ENCODE peak calls at places on chromosomes 6 and 20, in six cellular contexts. One of them, this sample, is unnamed.

GRCh38 chr6:138645976-138646640 is 127.5 kb upstream of the CCDC28A start:
- DNase-seq in A549: no peak
- DNase-seq in K562: no peak
- DNase-seq in GM12878: no peak
- DNase-seq in endothelial cell of umbilical vein: no peak
- DNase-seq in HepG2: no peak
- DNase-seq in this sample: peak

GRCh38 chr6:44001318-44001868 is 125.9 kb downstream of the MRPL14 start:
- DNase-seq in A549: peak
- DNase-seq in K562: peak
- DNase-seq in GM12878: peak
- DNase-seq in endothelial cell of umbilical vein: peak
- DNase-seq in HepG2: peak
- DNase-seq in this sample: peak

GRCh38 chr20:61094581-61094980 is 157.5 kb upstream of the CDH4 start:
- DNase-seq in A549: no peak
- DNase-seq in K562: no peak
- DNase-seq in GM12878: no peak
- DNase-seq in endothelial cell of umbilical vein: no peak
- DNase-seq in HepG2: no peak
- DNase-seq in this sample: no peak

GRCh38 chr20:24438331-24438730 is 31.1 kb upstream of the SYNDIG1 start:
- DNase-seq in A549: no peak
- DNase-seq in K562: no peak
- DNase-seq in GM12878: no peak
- DNase-seq in endothelial cell of umbilical vein: no peak
- DNase-seq in HepG2: no peak
- DNase-seq in this sample: no peak

GRCh38 chr6:41887355-41887754 is 7.8 kb downstream of the USP49 start:
- DNase-seq in A549: no peak
- DNase-seq in K562: no peak
- DNase-seq in GM12878: no peak
- DNase-seq in endothelial cell of umbilical vein: no peak
- DNase-seq in HepG2: no peak
- DNase-seq in this sample: no peak

GRCh38 chr6:139540276-139540675 is 165.8 kb upstream of the CITED2 start:
- DNase-seq in A549: no peak
- DNase-seq in K562: no peak
- DNase-seq in GM12878: peak
- DNase-seq in endothelial cell of umbilical vein: peak
- DNase-seq in HepG2: no peak
- DNase-seq in this sample: peak

GRCh38 chr6:20569000-20569610 is 34.8 kb downstream of the CDKAL1 start:
- DNase-seq in A549: no peak
- DNase-seq in K562: no peak
- DNase-seq in GM12878: no peak
- DNase-seq in endothelial cell of umbilical vein: no peak
- DNase-seq in HepG2: no peak
- DNase-seq in this sample: no peak

GRCh38 chr6:149815788-149816187 is 48.4 kb downstream of the LRP11 start:
- DNase-seq in A549: no peak
- DNase-seq in K562: no peak
- DNase-seq in GM12878: no peak
- DNase-seq in endothelial cell of umbilical vein: no peak
- DNase-seq in HepG2: no peak
- DNase-seq in this sample: no peak

GRCh38 chr20:20454850-20455627 is 87.1 kb downstream of the INSM1 start:
- DNase-seq in A549: no peak
- DNase-seq in K562: no peak
- DNase-seq in GM12878: no peak
- DNase-seq in endothelial cell of umbilical vein: no peak
- DNase-seq in HepG2: no peak
- DNase-seq in this sample: no peak

GRCh38 chr6:75750925-75751324 is 1.9 kb downstream of the MYO6 start:
- DNase-seq in A549: no peak
- DNase-seq in K562: no peak
- DNase-seq in GM12878: no peak
- DNase-seq in endothelial cell of umbilical vein: no peak
- DNase-seq in HepG2: no peak
- DNase-seq in this sample: no peak

GRCh38 chr6:136365781-136366354 is 76.2 kb upstream of the BCLAF1 start:
- DNase-seq in A549: no peak
- DNase-seq in K562: no peak
- DNase-seq in GM12878: no peak
- DNase-seq in endothelial cell of umbilical vein: no peak
- DNase-seq in HepG2: no peak
- DNase-seq in this sample: peak

GRCh38 chr6:57173886-57174510 is 1.9 kb downstream of the BAG2 start:
- DNase-seq in A549: peak
- DNase-seq in K562: peak
- DNase-seq in GM12878: no peak
- DNase-seq in endothelial cell of umbilical vein: peak
- DNase-seq in HepG2: peak
- DNase-seq in this sample: peak

GRCh38 chr20:35908007-35908406 is 46.3 kb downstream of the SCAND1 start:
- DNase-seq in A549: no peak
- DNase-seq in K562: no peak
- DNase-seq in GM12878: no peak
- DNase-seq in endothelial cell of umbilical vein: no peak
- DNase-seq in HepG2: no peak
- DNase-seq in this sample: no peak

GRCh38 chr20:57900226-57900905 is 190.6 kb upstream of the PMEPA1 start:
- DNase-seq in A549: no peak
- DNase-seq in K562: no peak
- DNase-seq in GM12878: no peak
- DNase-seq in endothelial cell of umbilical vein: no peak
- DNase-seq in HepG2: no peak
- DNase-seq in this sample: no peak

GRCh38 chr6:81997091-81997926 is 244.8 kb upstream of the TENT5A start:
- DNase-seq in A549: no peak
- DNase-seq in K562: peak
- DNase-seq in GM12878: peak
- DNase-seq in endothelial cell of umbilical vein: no peak
- DNase-seq in HepG2: no peak
- DNase-seq in this sample: peak

GRCh38 chr20:8568068-8568467 is 436.0 kb downstream of the PLCB1 start:
- DNase-seq in A549: no peak
- DNase-seq in K562: no peak
- DNase-seq in GM12878: no peak
- DNase-seq in endothelial cell of umbilical vein: no peak
- DNase-seq in HepG2: peak
- DNase-seq in this sample: peak

GRCh38 chr6:83708970-83709747 is at the start of gene SNAP91:
- DNase-seq in A549: peak
- DNase-seq in K562: no peak
- DNase-seq in GM12878: no peak
- DNase-seq in endothelial cell of umbilical vein: peak
- DNase-seq in HepG2: no peak
- DNase-seq in this sample: no peak

GRCh38 chr20:3980260-3981131 is 34.9 kb downstream of the RNF24 start:
- DNase-seq in A549: peak
- DNase-seq in K562: peak
- DNase-seq in GM12878: no peak
- DNase-seq in endothelial cell of umbilical vein: peak
- DNase-seq in HepG2: peak
- DNase-seq in this sample: peak

GRCh38 chr6:17930321-17930993 is 57.0 kb downstream of the KIF13A start:
- DNase-seq in A549: no peak
- DNase-seq in K562: peak
- DNase-seq in GM12878: no peak
- DNase-seq in endothelial cell of umbilical vein: peak
- DNase-seq in HepG2: peak
- DNase-seq in this sample: no peak

GRCh38 chr6:18425218-18425617 is 38.1 kb downstream of the RNF144B start:
- DNase-seq in A549: no peak
- DNase-seq in K562: no peak
- DNase-seq in GM12878: no peak
- DNase-seq in endothelial cell of umbilical vein: no peak
- DNase-seq in HepG2: no peak
- DNase-seq in this sample: no peak

GRCh38 chr6:28474441-28475219 is 31.3 kb upstream of the ZSCAN23 start:
- DNase-seq in A549: peak
- DNase-seq in K562: peak
- DNase-seq in GM12878: peak
- DNase-seq in endothelial cell of umbilical vein: peak
- DNase-seq in HepG2: peak
- DNase-seq in this sample: peak

GRCh38 chr20:50310673-50311051 is 120.0 kb downstream of the CEBPB start:
- DNase-seq in A549: no peak
- DNase-seq in K562: no peak
- DNase-seq in GM12878: no peak
- DNase-seq in endothelial cell of umbilical vein: no peak
- DNase-seq in HepG2: no peak
- DNase-seq in this sample: no peak

GRCh38 chr6:136077834-136078576 is 172.1 kb downstream of the MTFR2 start:
- DNase-seq in A549: no peak
- DNase-seq in K562: no peak
- DNase-seq in GM12878: no peak
- DNase-seq in endothelial cell of umbilical vein: peak
- DNase-seq in HepG2: no peak
- DNase-seq in this sample: no peak

GRCh38 chr20:50283922-50284810 is 93.5 kb downstream of the CEBPB start:
- DNase-seq in A549: peak
- DNase-seq in K562: no peak
- DNase-seq in GM12878: no peak
- DNase-seq in endothelial cell of umbilical vein: no peak
- DNase-seq in HepG2: peak
- DNase-seq in this sample: peak

GRCh38 chr6:51289041-51289440 is 470.4 kb downstream of the TFAP2B start:
- DNase-seq in A549: no peak
- DNase-seq in K562: no peak
- DNase-seq in GM12878: no peak
- DNase-seq in endothelial cell of umbilical vein: no peak
- DNase-seq in HepG2: no peak
- DNase-seq in this sample: no peak

GRCh38 chr6:152576525-152576924 is 60.6 kb downstream of the SYNE1 start:
- DNase-seq in A549: no peak
- DNase-seq in K562: no peak
- DNase-seq in GM12878: no peak
- DNase-seq in endothelial cell of umbilical vein: no peak
- DNase-seq in HepG2: no peak
- DNase-seq in this sample: no peak

GRCh38 chr6:152572395-152573061 is 64.6 kb downstream of the SYNE1 start:
- DNase-seq in A549: no peak
- DNase-seq in K562: no peak
- DNase-seq in GM12878: no peak
- DNase-seq in endothelial cell of umbilical vein: peak
- DNase-seq in HepG2: no peak
- DNase-seq in this sample: no peak

GRCh38 chr6:152573762-152574161 is 63.4 kb downstream of the SYNE1 start:
- DNase-seq in A549: no peak
- DNase-seq in K562: no peak
- DNase-seq in GM12878: no peak
- DNase-seq in endothelial cell of umbilical vein: no peak
- DNase-seq in HepG2: no peak
- DNase-seq in this sample: no peak

GRCh38 chr6:152575186-152575585 is 62.0 kb downstream of the SYNE1 start:
- DNase-seq in A549: no peak
- DNase-seq in K562: no peak
- DNase-seq in GM12878: no peak
- DNase-seq in endothelial cell of umbilical vein: no peak
- DNase-seq in HepG2: no peak
- DNase-seq in this sample: no peak

GRCh38 chr6:152575621-152576150 is 61.5 kb downstream of the SYNE1 start:
- DNase-seq in A549: no peak
- DNase-seq in K562: no peak
- DNase-seq in GM12878: no peak
- DNase-seq in endothelial cell of umbilical vein: no peak
- DNase-seq in HepG2: no peak
- DNase-seq in this sample: peak
- TF ChIP-seq MYC in A549: no peak
- TF ChIP-seq MYC in K562: no peak
- TF ChIP-seq MYC in GM12878: no peak
- TF ChIP-seq MYC in endothelial cell of umbilical vein: no peak
- TF ChIP-seq MYC in HepG2: no peak
- TF ChIP-seq MYC in this sample: no peak

DNA sequence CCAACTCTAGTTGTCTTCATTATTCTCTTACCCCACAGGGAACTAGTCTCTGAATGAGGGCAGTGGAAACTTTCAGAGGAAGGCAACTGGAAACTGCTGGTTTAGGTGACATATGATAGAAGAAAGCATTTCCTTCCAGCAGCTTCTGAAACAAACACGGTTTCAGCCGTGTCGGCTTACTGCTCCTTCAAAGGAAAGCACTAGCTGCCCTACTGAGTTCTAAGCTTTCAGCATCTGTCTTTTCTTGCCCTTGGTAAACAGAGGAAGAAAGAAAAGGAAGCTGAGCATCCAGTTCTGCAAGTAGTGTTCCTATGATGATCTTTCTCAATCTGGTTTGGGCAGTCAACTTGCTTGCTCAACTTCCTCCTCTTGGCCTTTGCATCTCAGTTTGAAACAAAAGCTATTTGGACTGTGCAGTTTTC is 117.5 kb upstream of the CEP85L start:
- DNase-seq in A549: no peak
- DNase-seq in K562: no peak
- DNase-seq in GM12878: no peak
- DNase-seq in endothelial cell of umbilical vein: no peak
- DNase-seq in HepG2: no peak
- DNase-seq in this sample: peak
- TF ChIP-seq MAX in A549: no peak
- TF ChIP-seq MAX in K562: no peak
- TF ChIP-seq MAX in GM12878: no peak
- TF ChIP-seq MAX in endothelial cell of umbilical vein: no peak
- TF ChIP-seq MAX in HepG2: no peak
- TF ChIP-seq MAX in this sample: no peak

GRCh38 chr6:158856261-158856660 is 37.1 kb upstream of the EZR start:
- DNase-seq in A549: no peak
- DNase-seq in K562: no peak
- DNase-seq in GM12878: no peak
- DNase-seq in endothelial cell of umbilical vein: no peak
- DNase-seq in HepG2: no peak
- DNase-seq in this sample: no peak

GRCh38 chr6:158854214-158855101 is 35.3 kb upstream of the EZR start:
- DNase-seq in A549: no peak
- DNase-seq in K562: peak
- DNase-seq in GM12878: no peak
- DNase-seq in endothelial cell of umbilical vein: peak
- DNase-seq in HepG2: peak
- DNase-seq in this sample: peak

GRCh38 chr6:158852312-158853071 is 33.3 kb upstream of the EZR start:
- DNase-seq in A549: no peak
- DNase-seq in K562: no peak
- DNase-seq in GM12878: no peak
- DNase-seq in endothelial cell of umbilical vein: no peak
- DNase-seq in HepG2: no peak
- DNase-seq in this sample: no peak

GRCh38 chr6:158853072-158853871 is 34.1 kb upstream of the EZR start:
- DNase-seq in A549: peak
- DNase-seq in K562: peak
- DNase-seq in GM12878: peak
- DNase-seq in endothelial cell of umbilical vein: peak
- DNase-seq in HepG2: peak
- DNase-seq in this sample: peak

GRCh38 chr6:158853872-158854213 is 34.7 kb upstream of the EZR start:
- DNase-seq in A549: no peak
- DNase-seq in K562: peak
- DNase-seq in GM12878: no peak
- DNase-seq in endothelial cell of umbilical vein: no peak
- DNase-seq in HepG2: no peak
- DNase-seq in this sample: no peak
- H3K4me3 ChIP-seq in A549: peak
- H3K4me3 ChIP-seq in K562: peak
- H3K4me3 ChIP-seq in GM12878: peak
- H3K4me3 ChIP-seq in endothelial cell of umbilical vein: no peak
- H3K4me3 ChIP-seq in HepG2: peak
- H3K4me3 ChIP-seq in this sample: no peak

GRCh38 chr20:38213607-38213940 is 47.0 kb downstream of the KIAA1755 start:
- DNase-seq in A549: no peak
- DNase-seq in K562: no peak
- DNase-seq in GM12878: no peak
- DNase-seq in endothelial cell of umbilical vein: no peak
- DNase-seq in HepG2: no peak
- DNase-seq in this sample: no peak
- TF ChIP-seq MYC in A549: no peak
- TF ChIP-seq MYC in K562: no peak
- TF ChIP-seq MYC in GM12878: no peak
- TF ChIP-seq MYC in endothelial cell of umbilical vein: no peak
- TF ChIP-seq MYC in HepG2: no peak
- TF ChIP-seq MYC in this sample: no peak

This sample was measured in NB4.